ENCODE peak calls at places on chromosomes 13 and 19, in nine cellular contexts. I, T, D, E, G, P, X, S and M are unnamed samples.

GRCh38 chr19:29714953-29715694 is at the start of gene C19orf12:
- DNase-seq in I (peak), T (peak), D (no peak), E (peak), G (peak), P (peak), X (peak), S (peak), M (peak)

GRCh38 chr13:113304121-113304520 is 7.1 kb downstream of the LAMP1 start:
- DNase-seq in I (no peak), T (no peak), D (no peak), E (no peak), G (no peak), P (no peak), X (no peak), S (no peak), M (no peak)

GRCh38 chr19:2353159-2353894 is 6.7 kb upstream of the TMPRSS9 start:
- DNase-seq in I (no peak), T (no peak), D (no peak), E (no peak), G (no peak), P (no peak), X (no peak), S (no peak), M (no peak)

GRCh38 chr13:94312511-94313191 is 166.8 kb downstream of the DCT start:
- DNase-seq in I (no peak), T (peak), D (no peak), E (no peak), G (no peak), P (no peak), X (no peak), S (no peak), M (peak)

GRCh38 chr13:59780058-59780457 is 383.7 kb downstream of the DIAPH3 start:
- DNase-seq in I (no peak), T (no peak), D (no peak), E (no peak), G (peak), P (no peak), X (no peak), S (no peak), M (no peak)

GRCh38 chr13:45521292-45521691 is 56.6 kb downstream of the COG3 start:
- DNase-seq in I (no peak), T (no peak), D (no peak), E (no peak), G (peak), P (no peak), X (peak), S (peak), M (no peak)

GRCh38 chr13:51912091-51912490 is 50.3 kb downstream of the CCDC70 start:
- DNase-seq in I (peak), T (peak), D (no peak), E (no peak), G (no peak), P (peak), X (peak), S (no peak), M (no peak)

GRCh38 chr13:110455941-110456340 is 105.6 kb downstream of the RAB20 start:
- DNase-seq in I (peak), T (peak), D (peak), E (peak), G (peak), P (peak), X (peak), S (peak), M (peak)

GRCh38 chr19:12880551-12881171 is 588 bp downstream of the DNASE2 start:
- DNase-seq in I (peak), T (peak), D (no peak), E (no peak), G (peak), P (peak), X (no peak), S (peak), M (no peak)

GRCh38 chr19:11070123-11070522 is 19.1 kb upstream of the LDLR start:
- DNase-seq in I (no peak), T (no peak), D (no peak), E (no peak), G (no peak), P (no peak), X (no peak), S (no peak), M (no peak)

GRCh38 chr19:4930664-4931063 is 21.4 kb downstream of the UHRF1 start:
- DNase-seq in I (no peak), T (no peak), D (no peak), E (no peak), G (no peak), P (no peak), X (no peak), S (no peak), M (no peak)

GRCh38 chr13:26557393-26558073 is at the start of gene WASF3:
- DNase-seq in I (peak), T (peak), D (peak), E (no peak), G (peak), P (peak), X (peak), S (peak), M (peak)

GRCh38 chr19:50178859-50179537 is 15.9 kb upstream of the IZUMO2 start:
- DNase-seq in I (no peak), T (no peak), D (no peak), E (no peak), G (no peak), P (no peak), X (no peak), S (no peak), M (no peak)

GRCh38 chr13:52104624-52105023 is 24.2 kb downstream of the NEK5 start:
- DNase-seq in I (no peak), T (no peak), D (no peak), E (no peak), G (no peak), P (no peak), X (no peak), S (peak), M (no peak)

GRCh38 chr13:32426191-32426980 is 1.5 kb downstream of the N4BP2L1 start:
- DNase-seq in I (no peak), T (peak), D (no peak), E (peak), G (peak), P (no peak), X (peak), S (peak), M (peak)

GRCh38 chr13:45297456-45298205 is 43.4 kb downstream of the TPT1 start:
- DNase-seq in I (no peak), T (no peak), D (no peak), E (no peak), G (no peak), P (no peak), X (no peak), S (no peak), M (no peak)

GRCh38 chr13:32165791-32166190 is 134.2 kb downstream of the FRY start:
- DNase-seq in I (peak), T (no peak), D (no peak), E (no peak), G (no peak), P (no peak), X (peak), S (no peak), M (no peak)

GRCh38 chr19:18225702-18226468 is at the start of gene PDE4C:
- DNase-seq in I (no peak), T (peak), D (no peak), E (no peak), G (peak), P (no peak), X (no peak), S (no peak), M (no peak)

GRCh38 chr19:50777830-50778303 is 7.6 kb downstream of the GPR32 start:
- DNase-seq in I (peak), T (peak), D (no peak), E (no peak), G (peak), P (no peak), X (no peak), S (peak), M (no peak)

GRCh38 chr13:31908696-31909386 is 122.7 kb upstream of the FRY start:
- DNase-seq in I (no peak), T (peak), D (no peak), E (no peak), G (no peak), P (no peak), X (no peak), S (no peak), M (no peak)